ENCODE peak calls at places on chromosome 19, in seven cellular contexts. Z is tibial artery, J is K562, U is AG04450, E is fibroblast of lung, A is upper lobe of right lung, G is suprapubic skin. R is an unnamed sample.

GRCh38 chr19:14686411-14686810 is 3.4 kb upstream of the ZNF333 start:
- DNase-seq in J (peak; percentile 48), G (no peak), A (no peak), U (no peak), E (peak; percentile 38), Z (no peak), R (no peak)

GRCh38 chr19:54152267-54152666 is 7.3 kb downstream of the LENG1 start:
- DNase-seq in G (no peak), E (no peak), J (no peak), Z (no peak), U (no peak), A (no peak), R (no peak)

GRCh38 chr19:21210037-21210621 is 68.3 kb downstream of the ZNF431 start:
- DNase-seq in U (no peak), J (no peak), Z (no peak), G (no peak), A (no peak), E (no peak), R (no peak)

GRCh38 chr19:4328243-4328990 is 10.2 kb downstream of the STAP2 start:
- DNase-seq in U (peak; percentile 94), A (peak; percentile 96), Z (peak; percentile 96), J (peak; percentile 95), G (peak; percentile 97), E (peak; percentile 93), R (peak; percentile 94)

GRCh38 chr19:42989851-42990250 is 36.4 kb downstream of the PSG11 start:
- DNase-seq in A (no peak), E (peak; percentile 0), G (no peak), Z (no peak), J (no peak), U (no peak), R (no peak)

GRCh38 chr19:38036707-38037106 is 129.7 kb downstream of the SIPA1L3 start:
- DNase-seq in E (no peak), Z (no peak), A (no peak), U (no peak), G (no peak), J (no peak), R (no peak)

GRCh38 chr19:9205506-9206113 is 13.8 kb downstream of the OR7D4 start:
- DNase-seq in A (peak; percentile 79), Z (peak; percentile 81), E (peak; percentile 66), U (peak; percentile 16), G (peak; percentile 76), J (peak; percentile 74), R (peak; percentile 52)

GRCh38 chr19:12838182-12838890 is at the start of gene MAST1:
- DNase-seq in U (no peak), Z (no peak), E (no peak), A (peak; percentile 71), J (peak; percentile 82), G (no peak), R (peak; percentile 40)

GRCh38 chr19:1045247-1045603 is 5.3 kb downstream of the ABCA7 start:
- DNase-seq in A (no peak), Z (no peak), U (no peak), G (no peak), J (peak; percentile 99), E (no peak), R (peak; percentile 57)

GRCh38 chr19:8001651-8001994 is 3.8 kb downstream of the ELAVL1 start:
- DNase-seq in J (no peak), E (no peak), A (no peak), Z (no peak), U (no peak), G (no peak), R (no peak)

GRCh38 chr19:829129-829758 is 1.6 kb downstream of the AZU1 start:
- DNase-seq in G (no peak), U (no peak), A (no peak), J (no peak), E (no peak), Z (no peak), R (no peak)

GRCh38 chr19:55300821-55301458 is 17.1 kb downstream of the BRSK1 start:
- DNase-seq in A (no peak), G (no peak), Z (no peak), U (no peak), E (no peak), J (peak; percentile 42), R (no peak)

GRCh38 chr19:35958660-35959039 is 22.5 kb downstream of the LRFN3 start:
- DNase-seq in J (peak; percentile 21), E (no peak), Z (no peak), U (no peak), G (no peak), A (no peak), R (no peak)

GRCh38 chr19:21751379-21751778 is 16.0 kb downstream of the ZNF100 start:
- DNase-seq in A (no peak), E (peak; percentile 39), U (no peak), Z (no peak), G (no peak), J (no peak), R (no peak)

GRCh38 chr19:2477732-2478191 is 1.8 kb downstream of the GADD45B start:
- DNase-seq in E (peak; percentile 58), G (no peak), Z (peak; percentile 77), J (no peak), A (no peak), U (no peak), R (peak; percentile 61)

GRCh38 chr19:2478324-2478755 is 2.4 kb downstream of the GADD45B start:
- DNase-seq in J (no peak), E (peak; percentile 84), A (peak; percentile 87), Z (peak; percentile 92), G (peak; percentile 89), U (no peak), R (peak; percentile 81)

GRCh38 chr19:2481466-2481865 is 5.5 kb downstream of the GADD45B start:
- DNase-seq in G (no peak), J (no peak), U (no peak), Z (peak; percentile 75), A (no peak), E (no peak), R (no peak)

GRCh38 chr19:2478756-2479555 is 3.0 kb downstream of the GADD45B start:
- DNase-seq in G (peak; percentile 90), E (peak; percentile 87), Z (peak; percentile 93), U (no peak), J (no peak), A (peak; percentile 90), R (peak; percentile 80)

GRCh38 chr19:2479556-2480194 is 3.7 kb downstream of the GADD45B start:
- DNase-seq in U (no peak), G (no peak), A (no peak), E (no peak), J (no peak), Z (no peak), R (no peak)
- H3K27ac ChIP-seq in U (no peak overlapping the region), G (peak overlapping the region; percentile 85), A (peak overlapping the region; percentile 91), E (no peak overlapping the region), J (no peak overlapping the region), Z (peak overlapping the region; percentile 96), R (no peak overlapping the region)

GRCh38 chr19:41427647-41428480 is 690 bp upstream of the B3GNT8 start:
- DNase-seq in U (no peak), E (peak; percentile 27), Z (no peak), J (peak; percentile 72), G (peak; percentile 76), A (peak; percentile 80), R (peak; percentile 54)

GRCh38 chr19:41424335-41425173 is 2.6 kb downstream of the B3GNT8 start:
- DNase-seq in G (no peak), U (no peak), E (no peak), J (peak; percentile 20), A (no peak), Z (no peak), R (no peak)

GRCh38 chr19:41426952-41427646 is at the start of gene B3GNT8:
- DNase-seq in G (peak; percentile 88), J (peak; percentile 92), E (peak; percentile 68), A (peak; percentile 96), Z (peak; percentile 92), U (peak; percentile 11), R (peak; percentile 94)

GRCh38 chr19:41425174-41426115 is 1.7 kb downstream of the B3GNT8 start:
- DNase-seq in U (no peak), E (no peak), Z (no peak), A (no peak), G (peak; percentile 62), J (no peak), R (peak; percentile 41)

DNA sequence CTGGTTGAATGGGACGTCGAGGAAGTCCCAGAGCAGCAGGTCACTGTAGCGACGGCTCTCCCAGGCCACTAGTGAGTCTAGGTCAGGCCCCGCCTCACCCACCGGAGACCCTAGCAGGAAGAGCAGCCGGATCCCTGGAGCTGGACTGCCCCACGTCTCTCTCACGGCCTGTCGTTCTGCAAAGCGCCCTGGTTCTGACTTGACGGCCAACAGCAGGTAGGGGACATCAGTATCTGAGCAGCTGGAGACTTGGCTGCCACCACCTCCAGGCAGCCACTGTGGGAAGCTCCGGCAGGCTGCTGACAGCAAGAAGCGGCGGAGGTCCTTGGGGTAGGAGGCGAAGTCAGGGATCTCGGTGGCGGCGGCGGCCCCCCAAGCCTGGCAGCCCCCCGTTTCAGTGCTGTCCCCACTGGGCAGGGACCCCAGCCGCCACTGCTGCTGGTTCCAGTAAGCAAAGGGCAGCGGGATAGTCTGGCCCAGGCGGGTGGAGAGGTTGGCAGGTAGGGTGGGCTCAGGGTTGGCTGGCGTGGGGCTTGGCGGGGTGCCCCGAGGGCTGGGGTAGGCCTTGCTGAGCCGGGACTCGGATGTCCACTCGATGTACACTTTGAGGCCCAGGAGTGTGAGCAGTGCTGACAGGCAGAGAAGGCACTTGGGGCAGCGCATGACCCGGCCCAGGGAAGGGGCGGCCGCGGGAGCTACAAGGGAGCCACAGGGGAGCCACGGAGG is 895 bp downstream of the B3GNT8 start:
- DNase-seq in J (no peak), U (no peak), Z (no peak), E (no peak), G (peak; percentile 72), A (no peak), R (no peak)
- H3K27ac ChIP-seq in J (no peak overlapping the region), U (no peak overlapping the region), Z (peak overlapping the region; percentile 78), E (no peak overlapping the region), G (peak overlapping the region; percentile 61), A (peak overlapping the region; percentile 87), R (peak overlapping the region; percentile 76)

DNA sequence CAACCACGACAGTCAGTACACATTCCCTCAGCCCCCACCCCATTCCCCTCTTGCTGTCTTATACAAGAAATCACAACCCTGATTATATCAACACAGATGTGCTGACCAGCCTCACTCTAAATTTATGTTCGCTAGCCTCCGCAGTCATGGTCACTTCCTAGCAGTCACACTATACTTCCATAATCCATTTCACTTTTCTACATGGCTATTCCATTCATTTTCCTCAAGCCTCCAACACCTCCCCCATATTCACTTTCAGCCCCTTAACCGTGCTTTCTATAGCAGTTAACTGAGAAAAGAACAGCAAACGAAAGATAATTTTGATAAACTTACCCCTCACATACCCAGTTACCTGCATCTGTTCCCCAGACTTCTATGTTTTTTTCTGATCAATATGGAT is 8.4 kb downstream of the LSM14A start:
- DNase-seq in A (no peak), G (no peak), Z (no peak), J (no peak), E (no peak), U (no peak), R (no peak)
- H3K27ac ChIP-seq in A (no peak overlapping the region), G (no peak overlapping the region), Z (no peak overlapping the region), J (peak overlapping the region; percentile 31), E (no peak overlapping the region), U (no peak overlapping the region), R (no peak overlapping the region)

DNA sequence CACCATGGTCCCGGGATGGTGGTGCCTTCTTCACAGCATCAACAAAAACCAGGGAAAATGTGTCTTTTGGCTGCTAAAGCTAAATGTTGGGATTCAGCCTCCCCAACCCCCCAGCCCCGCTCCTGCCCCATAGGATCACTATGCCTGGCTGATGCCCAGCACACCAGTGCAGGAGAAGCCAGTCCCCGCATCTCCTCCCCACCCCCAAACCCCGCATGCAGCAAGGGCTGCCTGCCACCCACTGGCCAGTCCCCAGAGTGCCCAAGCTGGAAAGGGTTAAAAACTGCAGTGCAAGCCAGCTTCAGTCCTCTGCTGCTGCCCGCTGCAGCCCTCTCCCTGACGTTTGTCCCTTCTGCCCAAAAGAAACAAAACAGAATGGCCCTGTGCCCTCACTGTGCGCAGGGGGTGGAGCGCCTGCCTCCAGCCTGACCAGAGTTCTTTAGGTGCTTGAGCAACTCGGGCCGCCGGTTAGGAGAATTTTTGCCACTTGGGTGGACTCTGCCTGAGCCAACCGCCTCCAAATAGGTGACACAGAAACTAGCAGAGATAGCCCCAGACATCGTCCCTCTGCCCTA is 3.7 kb downstream of the CALM3 start:
- DNase-seq in E (no peak), U (no peak), A (peak; percentile 42), G (no peak), J (no peak), Z (peak; percentile 94), R (no peak)
- H3K27ac ChIP-seq in E (no peak overlapping the region), U (no peak overlapping the region), A (no peak overlapping the region), G (peak overlapping the region; percentile 29), J (no peak overlapping the region), Z (peak overlapping the region; percentile 100), R (no peak overlapping the region)